ENCODE peak calls at places on chromosomes 11 and 22, in four cellular contexts. One of them, this sample, is unnamed. For H3K9me3, the result is how much of the 10 kb centered on the place peaks cover.

GRCh38 chr11:104781037-104781436 is 117.2 kb downstream of the CASP12 start:
- DNase-seq in fibroblast of lung: no peak
- DNase-seq in sigmoid colon: no peak
- DNase-seq in right cardiac atrium: no peak
- DNase-seq in this sample: no peak

GRCh38 chr11:12247543-12248287 is 129.7 kb upstream of the PARVA start:
- DNase-seq in sigmoid colon: no peak
- DNase-seq in fibroblast of lung: no peak
- DNase-seq in right cardiac atrium: peak
- DNase-seq in this sample: no peak

GRCh38 chr11:116707746-116708145 is 65.0 kb downstream of the BUD13 start:
- DNase-seq in fibroblast of lung: no peak
- DNase-seq in right cardiac atrium: no peak
- DNase-seq in sigmoid colon: no peak
- DNase-seq in this sample: no peak

GRCh38 chr11:57240007-57240406 is 3.0 kb upstream of the APLNR start:
- DNase-seq in sigmoid colon: no peak
- DNase-seq in fibroblast of lung: no peak
- DNase-seq in right cardiac atrium: no peak
- DNase-seq in this sample: no peak

GRCh38 chr11:110075087-110075821 is 17.9 kb upstream of the ZC3H12C start:
- DNase-seq in sigmoid colon: no peak
- DNase-seq in fibroblast of lung: peak
- DNase-seq in right cardiac atrium: peak
- DNase-seq in this sample: no peak

GRCh38 chr11:70541176-70541575 is 142.8 kb downstream of the CTTN start:
- DNase-seq in fibroblast of lung: no peak
- DNase-seq in right cardiac atrium: no peak
- DNase-seq in sigmoid colon: no peak
- DNase-seq in this sample: no peak

GRCh38 chr11:122750047-122750446 is 88.3 kb upstream of the CRTAM start:
- DNase-seq in right cardiac atrium: no peak
- DNase-seq in fibroblast of lung: no peak
- DNase-seq in sigmoid colon: peak
- DNase-seq in this sample: no peak

GRCh38 chr11:117414724-117415123 is 87.1 kb downstream of the CEP164 start:
- DNase-seq in fibroblast of lung: no peak
- DNase-seq in sigmoid colon: peak
- DNase-seq in right cardiac atrium: no peak
- DNase-seq in this sample: no peak

GRCh38 chr11:35714882-35715612 is 52.5 kb downstream of the TRIM44 start:
- DNase-seq in right cardiac atrium: no peak
- DNase-seq in fibroblast of lung: peak
- DNase-seq in sigmoid colon: no peak
- DNase-seq in this sample: no peak

GRCh38 chr11:19853901-19854300 is 141.3 kb downstream of the NAV2 start:
- DNase-seq in fibroblast of lung: peak
- DNase-seq in right cardiac atrium: no peak
- DNase-seq in sigmoid colon: no peak
- DNase-seq in this sample: no peak

GRCh38 chr22:40404251-40405177 is 34.1 kb downstream of the SGSM3 start:
- DNase-seq in fibroblast of lung: no peak
- DNase-seq in sigmoid colon: no peak
- DNase-seq in right cardiac atrium: no peak
- DNase-seq in this sample: no peak

GRCh38 chr11:93054279-93054678 is 84.8 kb downstream of the MTNR1B start:
- DNase-seq in fibroblast of lung: no peak
- DNase-seq in sigmoid colon: no peak
- DNase-seq in right cardiac atrium: no peak
- DNase-seq in this sample: no peak

GRCh38 chr11:36391062-36391461 is 95.0 kb downstream of the PRR5L start:
- DNase-seq in fibroblast of lung: no peak
- DNase-seq in right cardiac atrium: peak
- DNase-seq in sigmoid colon: no peak
- DNase-seq in this sample: no peak

GRCh38 chr11:82680252-82680651 is 53.4 kb downstream of the FAM181B start:
- DNase-seq in right cardiac atrium: no peak
- DNase-seq in sigmoid colon: no peak
- DNase-seq in fibroblast of lung: no peak
- DNase-seq in this sample: no peak

DNA sequence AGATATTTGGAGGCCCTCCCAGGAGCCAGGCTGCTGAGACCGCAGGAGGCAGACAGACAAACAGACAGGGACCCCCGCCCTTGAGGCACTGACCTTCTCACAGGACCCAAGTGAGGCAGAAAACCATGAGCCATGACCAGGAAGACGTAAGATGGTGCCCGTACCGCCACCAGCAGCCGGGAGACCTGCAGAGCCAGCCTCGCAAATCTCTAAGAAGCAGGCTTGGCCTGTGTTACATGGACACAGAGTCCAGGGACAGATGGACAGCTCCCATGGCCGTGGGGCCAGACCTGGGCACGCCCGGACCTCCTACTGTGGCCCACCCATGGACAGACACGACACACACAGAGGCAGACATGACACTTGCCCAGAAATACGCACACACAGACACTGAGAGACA is 30.7 kb upstream of the TOLLIP start:
- DNase-seq in right cardiac atrium: no peak
- DNase-seq in sigmoid colon: peak
- DNase-seq in fibroblast of lung: no peak
- DNase-seq in this sample: no peak
- H3K9me3 ChIP-seq in right cardiac atrium: under half
- H3K9me3 ChIP-seq in sigmoid colon: under half
- H3K9me3 ChIP-seq in fibroblast of lung: under half
- H3K9me3 ChIP-seq in this sample: under half

GRCh38 chr22:48300877-48301276 is 1526.8 kb downstream of the BRD1 start:
- DNase-seq in sigmoid colon: no peak
- DNase-seq in fibroblast of lung: no peak
- DNase-seq in right cardiac atrium: no peak
- DNase-seq in this sample: no peak
- H3K9me3 ChIP-seq in sigmoid colon: under half
- H3K9me3 ChIP-seq in fibroblast of lung: under half
- H3K9me3 ChIP-seq in right cardiac atrium: under half
- H3K9me3 ChIP-seq in this sample: under half

DNA sequence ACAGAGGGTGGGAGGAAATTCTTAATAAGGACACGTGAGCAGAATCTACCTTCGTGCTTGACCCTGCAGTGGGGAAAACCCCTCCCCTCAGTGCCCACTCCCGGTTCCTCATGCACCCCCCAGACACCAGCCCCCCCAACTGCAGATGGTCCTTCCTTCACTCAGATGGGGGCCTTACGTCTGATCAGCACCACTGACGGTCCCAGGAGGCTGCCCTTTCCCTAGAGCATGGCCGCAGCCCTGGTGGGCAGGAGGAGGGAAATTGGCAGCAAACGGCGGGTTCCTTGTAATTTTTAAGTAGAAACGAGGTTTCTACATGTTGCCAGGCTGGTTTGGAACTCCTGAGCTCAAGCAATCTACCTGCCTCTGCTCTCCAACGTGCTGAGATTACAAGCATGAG is 477.7 kb downstream of the TBC1D22A start:
- DNase-seq in fibroblast of lung: no peak
- DNase-seq in right cardiac atrium: no peak
- DNase-seq in sigmoid colon: no peak
- DNase-seq in this sample: no peak
- H3K9me3 ChIP-seq in fibroblast of lung: under half
- H3K9me3 ChIP-seq in right cardiac atrium: under half
- H3K9me3 ChIP-seq in sigmoid colon: under half
- H3K9me3 ChIP-seq in this sample: under half

GRCh38 chr22:49176956-49177355 is 650.7 kb downstream of the BRD1 start:
- DNase-seq in fibroblast of lung: no peak
- DNase-seq in sigmoid colon: no peak
- DNase-seq in right cardiac atrium: no peak
- DNase-seq in this sample: no peak
- H3K9me3 ChIP-seq in fibroblast of lung: under half
- H3K9me3 ChIP-seq in sigmoid colon: under half
- H3K9me3 ChIP-seq in right cardiac atrium: under half
- H3K9me3 ChIP-seq in this sample: under half

DNA sequence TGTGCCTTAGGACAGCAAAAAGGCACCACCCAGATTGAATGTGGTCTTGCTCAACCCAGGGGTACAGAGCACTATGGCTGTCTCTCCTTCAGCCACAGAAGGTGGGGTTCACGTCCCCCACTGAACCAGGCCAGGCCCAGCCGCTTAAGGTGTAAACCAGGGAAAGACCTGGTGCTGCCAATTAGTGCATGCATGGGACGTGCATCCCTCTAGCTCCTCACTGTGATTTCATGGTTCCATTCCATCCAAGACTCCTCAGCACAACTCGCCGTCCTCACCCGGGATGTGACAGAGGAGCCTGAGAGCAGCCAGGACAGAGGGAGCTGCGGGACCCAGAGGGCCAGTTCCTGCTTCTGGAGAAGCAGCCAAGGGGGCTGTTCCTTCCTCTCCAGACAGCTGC is 492.1 kb upstream of the B3GAT1 start:
- DNase-seq in right cardiac atrium: no peak
- DNase-seq in fibroblast of lung: no peak
- DNase-seq in sigmoid colon: no peak
- DNase-seq in this sample: no peak
- H3K9me3 ChIP-seq in right cardiac atrium: under half
- H3K9me3 ChIP-seq in fibroblast of lung: under half
- H3K9me3 ChIP-seq in sigmoid colon: under half
- H3K9me3 ChIP-seq in this sample: under half

This sample was measured in thyroid gland.